ENCODE peak calls at places on chromosome X, in ten cellular contexts. C, R, L, E, S, O, U, G, W and V are unnamed samples.

GRCh38 chrX:31036895-31037294 is 34.9 kb downstream of the FTHL17 start:
- DNase-seq in W (peak; percentile 29), O (peak; percentile 64), S (no peak), G (no peak), U (no peak), E (peak; percentile 29), C (no peak), L (peak; percentile 34), R (peak; percentile 58), V (peak; percentile 50)

GRCh38 chrX:130055103-130055502 is 55.2 kb downstream of the ELF4 start:
- DNase-seq in R (peak; percentile 35), W (no peak), S (no peak), G (no peak), C (no peak), L (no peak), E (no peak), O (peak; percentile 61), U (no peak), V (no peak)

GRCh38 chrX:1137531-1137930 is 74.9 kb downstream of the CRLF2 start:
- DNase-seq in G (no peak), C (no peak), O (peak; percentile 40), L (no peak), U (peak; percentile 30), R (no peak), S (no peak), E (no peak), W (no peak), V (no peak)

GRCh38 chrX:150503898-150504219 is 64.6 kb upstream of the MTM1 start:
- DNase-seq in E (no peak), R (no peak), L (no peak), W (no peak), S (no peak), U (no peak), G (peak; percentile 72), C (no peak), O (no peak), V (no peak)

GRCh38 chrX:29435396-29435795 is 780.0 kb upstream of the MAGEB2 start:
- DNase-seq in C (no peak), G (no peak), L (no peak), U (no peak), R (no peak), O (no peak), E (no peak), S (no peak), W (no peak), V (no peak)

GRCh38 chrX:38438321-38438720 is 85.9 kb downstream of the OTC start:
- DNase-seq in L (peak; percentile 12), C (no peak), G (no peak), W (no peak), S (no peak), R (no peak), U (no peak), O (no peak), E (peak; percentile 0), V (no peak)

GRCh38 chrX:19846995-19847790 is 40.2 kb downstream of the SH3KBP1 start:
- DNase-seq in R (peak; percentile 87), O (no peak), U (no peak), L (no peak), G (no peak), E (peak; percentile 87), S (no peak), C (no peak), W (peak; percentile 52), V (peak; percentile 76)

GRCh38 chrX:85922821-85923220 is 124.5 kb downstream of the CHM start:
- DNase-seq in C (no peak), U (no peak), L (no peak), G (no peak), O (no peak), R (peak; percentile 95), S (no peak), E (peak; percentile 16), W (no peak), V (no peak)

GRCh38 chrX:120769576-120770341 is 105.9 kb downstream of the CT47B1 start:
- DNase-seq in U (no peak), W (no peak), R (peak; percentile 83), C (no peak), S (no peak), L (peak; percentile 19), E (peak; percentile 63), O (no peak), G (no peak), V (peak; percentile 50)

GRCh38 chrX:123713841-123714240 is 19.0 kb downstream of the THOC2 start:
- DNase-seq in O (no peak), S (no peak), C (no peak), U (no peak), E (no peak), G (no peak), R (no peak), L (no peak), W (no peak), V (no peak)

GRCh38 chrX:44415639-44416386 is 72.3 kb upstream of the EFHC2 start:
- DNase-seq in W (no peak), E (no peak), G (peak; percentile 54), R (no peak), L (no peak), O (no peak), S (no peak), C (no peak), U (no peak), V (no peak)

GRCh38 chrX:105209406-105209805 is 11.1 kb downstream of the TEX13A start:
- DNase-seq in L (no peak), R (no peak), U (no peak), C (no peak), W (no peak), S (no peak), O (no peak), G (no peak), E (no peak), V (no peak)

GRCh38 chrX:105211051-105211575 is 9.4 kb downstream of the TEX13A start:
- DNase-seq in C (no peak), R (peak; percentile 2), S (no peak), E (no peak), O (no peak), L (no peak), U (no peak), G (no peak), W (no peak), V (no peak)

GRCh38 chrX:105210258-105210657 is 10.2 kb downstream of the TEX13A start:
- DNase-seq in E (no peak), L (no peak), G (no peak), R (no peak), W (no peak), S (no peak), O (no peak), U (no peak), C (no peak), V (no peak)
- TF ChIP-seq CTCF in E (no peak), L (peak; percentile 54), G (no peak), R (peak; percentile 27), W (no peak), S (no peak), O (no peak), U (no peak), C (no peak), V (no peak)

GRCh38 chrX:2693123-2693438 is 2.0 kb downstream of the CD99 start:
- DNase-seq in O (no peak), R (no peak), L (no peak), S (no peak), U (no peak), C (no peak), G (no peak), E (no peak), W (no peak), V (no peak)

GRCh38 chrX:2696698-2697215 is 5.7 kb downstream of the CD99 start:
- DNase-seq in U (no peak), S (no peak), E (peak; percentile 91), C (peak; percentile 92), L (no peak), R (peak; percentile 95), O (no peak), G (no peak), W (peak; percentile 79), V (peak; percentile 82)

GRCh38 chrX:2692221-2693122 is 1.4 kb downstream of the CD99 start:
- DNase-seq in S (no peak), L (peak; percentile 17), O (peak; percentile 77), R (peak; percentile 40), E (peak; percentile 58), U (no peak), C (no peak), G (no peak), W (no peak), V (no peak)

GRCh38 chrX:2693526-2694002 is 2.5 kb downstream of the CD99 start:
- DNase-seq in C (no peak), U (no peak), E (no peak), G (no peak), S (no peak), O (no peak), W (no peak), L (no peak), R (no peak), V (no peak)

DNA sequence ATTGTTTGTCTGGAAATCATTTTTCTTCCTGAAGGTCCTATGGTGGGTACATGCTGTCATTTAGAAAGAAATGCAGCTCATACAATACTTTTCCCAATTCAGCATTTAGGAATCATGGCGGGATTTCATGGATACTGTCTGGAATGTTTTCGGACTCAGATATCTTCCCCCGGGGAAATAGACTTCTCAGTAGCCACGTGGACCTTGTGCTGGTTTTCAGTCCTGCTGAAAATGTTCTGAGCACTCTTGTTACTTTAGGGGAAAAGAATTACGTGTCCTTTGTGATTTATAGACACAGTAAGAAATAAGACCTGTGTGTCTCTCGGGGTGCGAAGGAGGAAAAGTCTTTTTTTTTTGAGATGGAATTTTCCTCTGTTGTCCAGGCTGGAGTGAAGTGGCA is 3.8 kb downstream of the CD99 start:
- DNase-seq in R (peak; percentile 63), G (no peak), W (no peak), O (no peak), L (no peak), C (no peak), U (no peak), S (no peak), E (no peak), V (no peak)
- H3K4me3 ChIP-seq in R (no peak overlapping the region), G (no peak overlapping the region), W (peak overlapping the region; percentile 89), O (peak overlapping the region; percentile 66), L (no peak overlapping the region), C (no peak overlapping the region), U (no peak overlapping the region), S (no peak overlapping the region), E (no peak overlapping the region), V (no peak overlapping the region)

DNA sequence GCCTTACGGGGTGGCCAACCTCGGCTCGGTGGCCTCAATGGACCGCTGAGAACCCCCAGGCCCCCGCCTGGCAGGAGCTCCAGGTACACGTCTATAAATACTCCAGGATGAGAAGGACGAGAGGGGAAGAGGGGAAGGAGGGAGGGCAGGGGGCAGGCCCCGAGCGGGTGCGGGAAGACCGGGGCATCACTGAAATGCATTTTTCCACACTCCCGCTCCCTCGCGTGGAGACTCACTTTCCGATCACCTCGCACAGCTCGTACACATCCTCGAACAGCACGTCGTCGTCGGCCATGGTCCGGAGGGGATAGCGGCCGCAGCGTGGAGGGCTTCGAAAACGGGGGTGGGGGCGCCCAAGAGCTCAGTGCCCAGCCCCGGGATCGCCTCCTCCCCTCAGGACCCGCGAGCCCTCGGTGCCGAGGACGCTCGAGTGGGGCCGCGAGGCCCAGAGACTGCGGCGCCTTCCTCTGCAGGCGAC is 621 bp downstream of the CASK start:
- DNase-seq in C (no peak), G (peak; percentile 71), O (peak; percentile 57), R (no peak), E (peak; percentile 1), U (no peak), W (no peak), L (peak; percentile 63), S (no peak), V (peak; percentile 46)
- TF ChIP-seq CTCF in C (peak; percentile 15), G (no peak), O (no peak), R (no peak), E (no peak), U (no peak), W (no peak), L (peak; percentile 29), S (no peak), V (no peak)

GRCh38 chrX:17859609-17860178 is 1.4 kb downstream of the RAI2 start:
- DNase-seq in W (no peak), U (peak; percentile 54), S (no peak), R (no peak), G (peak; percentile 73), O (no peak), C (no peak), E (no peak), L (peak; percentile 40), V (no peak)
- H3K4me3 ChIP-seq in W (no peak overlapping the region), U (peak overlapping the region; percentile 66), S (peak overlapping the region; percentile 86), R (no peak overlapping the region), G (peak overlapping the region; percentile 57), O (peak overlapping the region; percentile 79), C (no peak overlapping the region), E (no peak overlapping the region), L (no peak overlapping the region), V (no peak overlapping the region)